ENCODE peak calls at places on chromosomes 12 and 14, in six cellular contexts. A is lung microvascular endothelial cell; X is HTR-8/SVneo; Z is activated CD4-positive, alpha-beta T cell treated with anti-CD3 and anti-CD28 coated beads for 48 hours; N is NCI-H1417; K is foreskin fibroblast. D is an unnamed sample.
A peak's percentile ranks its signal among the peaks of the same experiment; 100 is the strongest.

GRCh38 chr12:79364197-79364596 is 326.6 kb downstream of the PAWR start:
- DNase-seq in N (no peak), X (no peak), K (no peak), A (no peak), Z (no peak), D (no peak)

GRCh38 chr14:37595809-37596595 is 573 bp downstream of the TTC6 start:
- DNase-seq in Z (peak; percentile 86), K (no peak), N (peak; percentile 99), X (peak; percentile 58), A (no peak), D (no peak)

GRCh38 chr14:58994130-58994529 is 194.3 kb upstream of the DAAM1 start:
- DNase-seq in K (no peak), X (no peak), A (no peak), N (no peak), Z (no peak), D (no peak)

GRCh38 chr12:115640929-115641328 is 636.6 kb downstream of the MED13L start:
- DNase-seq in N (no peak), K (peak; percentile 52), X (no peak), A (no peak), Z (no peak), D (no peak)

GRCh38 chr12:553216-554000 is 93.7 kb downstream of the B4GALNT3 start:
- DNase-seq in Z (no peak), K (peak; percentile 69), X (no peak), A (no peak), N (no peak), D (peak; percentile 51)

GRCh38 chr12:109162551-109162950 is 46.2 kb downstream of the ACACB start:
- DNase-seq in N (no peak), X (no peak), Z (no peak), A (no peak), K (no peak), D (no peak)

GRCh38 chr12:54364413-54364812 is at the start of gene GPR84:
- DNase-seq in A (no peak), X (no peak), K (peak; percentile 38), Z (peak; percentile 39), N (no peak), D (no peak)

GRCh38 chr12:121144416-121144914 is 11.8 kb downstream of the P2RX7 start:
- DNase-seq in N (no peak), K (peak; percentile 55), A (no peak), X (no peak), Z (no peak), D (no peak)